ENCODE peak calls at places on chromosomes 11 and 22, in seven cellular contexts. One of them, this sample, is unnamed.

GRCh38 chr11:128696930-128697329 is 3.1 kb downstream of the FLI1 start:
- DNase-seq in colonic mucosa: no peak
- DNase-seq in cardiac muscle cell: no peak
- DNase-seq in AG04450: no peak
- DNase-seq in fibroblast of lung: no peak
- DNase-seq in GM23248: no peak
- DNase-seq in IMR-90: no peak
- DNase-seq in this sample: no peak

GRCh38 chr11:65476632-65477270 is 22.1 kb upstream of the MALAT1 start:
- DNase-seq in colonic mucosa: peak; percentile 83
- DNase-seq in cardiac muscle cell: no peak
- DNase-seq in AG04450: no peak
- DNase-seq in fibroblast of lung: no peak
- DNase-seq in GM23248: peak; percentile 62
- DNase-seq in IMR-90: no peak
- DNase-seq in this sample: no peak

GRCh38 chr11:135069884-135070283 is 657.8 kb upstream of the B3GAT1 start:
- DNase-seq in colonic mucosa: no peak
- DNase-seq in cardiac muscle cell: no peak
- DNase-seq in AG04450: no peak
- DNase-seq in fibroblast of lung: peak; percentile 12
- DNase-seq in GM23248: peak; percentile 14
- DNase-seq in IMR-90: peak; percentile 15
- DNase-seq in this sample: no peak

GRCh38 chr11:61737636-61738386 is 14.6 kb upstream of the MYRF start:
- DNase-seq in colonic mucosa: no peak
- DNase-seq in cardiac muscle cell: no peak
- DNase-seq in AG04450: no peak
- DNase-seq in fibroblast of lung: no peak
- DNase-seq in GM23248: no peak
- DNase-seq in IMR-90: no peak
- DNase-seq in this sample: no peak

GRCh38 chr11:2510626-2511402 is 66.0 kb downstream of the KCNQ1 start:
- DNase-seq in colonic mucosa: no peak
- DNase-seq in cardiac muscle cell: no peak
- DNase-seq in AG04450: no peak
- DNase-seq in fibroblast of lung: no peak
- DNase-seq in GM23248: peak; percentile 36
- DNase-seq in IMR-90: no peak
- DNase-seq in this sample: no peak

GRCh38 chr11:21646351-21646750 is 546.5 kb upstream of the ANO5 start:
- DNase-seq in colonic mucosa: no peak
- DNase-seq in cardiac muscle cell: no peak
- DNase-seq in AG04450: no peak
- DNase-seq in fibroblast of lung: no peak
- DNase-seq in GM23248: no peak
- DNase-seq in IMR-90: no peak
- DNase-seq in this sample: no peak

GRCh38 chr11:119263352-119263940 is 53.5 kb downstream of the MCAM start:
- DNase-seq in colonic mucosa: no peak
- DNase-seq in cardiac muscle cell: no peak
- DNase-seq in AG04450: no peak
- DNase-seq in fibroblast of lung: peak; percentile 26
- DNase-seq in GM23248: peak; percentile 26
- DNase-seq in IMR-90: peak; percentile 12
- DNase-seq in this sample: peak; percentile 13

GRCh38 chr22:20403779-20404140 is 9.8 kb downstream of the ZNF74 start:
- DNase-seq in colonic mucosa: no peak
- DNase-seq in cardiac muscle cell: no peak
- DNase-seq in AG04450: no peak
- DNase-seq in fibroblast of lung: no peak
- DNase-seq in GM23248: no peak
- DNase-seq in IMR-90: no peak
- DNase-seq in this sample: no peak

GRCh38 chr22:30871391-30872281 is 96.9 kb downstream of the MORC2 start:
- DNase-seq in colonic mucosa: no peak
- DNase-seq in cardiac muscle cell: no peak
- DNase-seq in AG04450: no peak
- DNase-seq in fibroblast of lung: no peak
- DNase-seq in GM23248: no peak
- DNase-seq in IMR-90: no peak
- DNase-seq in this sample: no peak

GRCh38 chr11:103811870-103812509 is 224.4 kb upstream of the DDI1 start:
- DNase-seq in colonic mucosa: no peak
- DNase-seq in cardiac muscle cell: no peak
- DNase-seq in AG04450: no peak
- DNase-seq in fibroblast of lung: no peak
- DNase-seq in GM23248: no peak
- DNase-seq in IMR-90: no peak
- DNase-seq in this sample: no peak

GRCh38 chr11:103807806-103808205 is 228.6 kb upstream of the DDI1 start:
- DNase-seq in colonic mucosa: no peak
- DNase-seq in cardiac muscle cell: no peak
- DNase-seq in AG04450: no peak
- DNase-seq in fibroblast of lung: peak; percentile 93
- DNase-seq in GM23248: peak; percentile 58
- DNase-seq in IMR-90: peak; percentile 52
- DNase-seq in this sample: no peak

GRCh38 chr11:103806130-103806900 is 230.1 kb upstream of the DDI1 start:
- DNase-seq in colonic mucosa: no peak
- DNase-seq in cardiac muscle cell: no peak
- DNase-seq in AG04450: peak; percentile 58
- DNase-seq in fibroblast of lung: peak; percentile 91
- DNase-seq in GM23248: peak; percentile 83
- DNase-seq in IMR-90: peak; percentile 93
- DNase-seq in this sample: peak; percentile 78

GRCh38 chr11:103805688-103806009 is 230.8 kb upstream of the DDI1 start:
- DNase-seq in colonic mucosa: no peak
- DNase-seq in cardiac muscle cell: no peak
- DNase-seq in AG04450: no peak
- DNase-seq in fibroblast of lung: no peak
- DNase-seq in GM23248: no peak
- DNase-seq in IMR-90: no peak
- DNase-seq in this sample: no peak

DNA sequence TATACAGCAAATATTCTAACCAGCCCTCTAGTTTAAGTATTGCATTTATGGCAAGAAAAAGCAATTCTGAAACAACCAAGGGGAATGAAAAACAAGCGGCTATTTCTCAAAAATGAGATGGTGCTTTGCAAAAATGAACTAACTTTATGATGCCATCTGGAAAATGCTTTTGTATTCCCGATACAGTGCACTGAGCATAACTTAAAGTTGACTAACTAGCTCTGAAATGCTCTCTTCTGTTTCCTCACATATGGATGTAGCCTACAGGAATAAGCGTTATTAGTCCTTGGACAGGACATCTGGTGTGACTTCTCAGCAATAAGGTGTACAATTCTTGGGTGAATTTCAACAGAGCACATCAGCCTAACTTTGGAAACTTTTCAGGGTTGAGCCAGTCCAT is 228.2 kb upstream of the DDI1 start:
- DNase-seq in colonic mucosa: no peak
- DNase-seq in cardiac muscle cell: no peak
- DNase-seq in AG04450: no peak
- DNase-seq in fibroblast of lung: peak; percentile 64
- DNase-seq in GM23248: peak; percentile 39
- DNase-seq in IMR-90: peak; percentile 27
- DNase-seq in this sample: no peak
- H3K9me3 ChIP-seq in colonic mucosa: no peaks in the 10 kb centered on the region
- H3K9me3 ChIP-seq in cardiac muscle cell: no peaks in the 10 kb centered on the region
- H3K9me3 ChIP-seq in AG04450: no peaks in the 10 kb centered on the region
- H3K9me3 ChIP-seq in fibroblast of lung: no peaks in the 10 kb centered on the region
- H3K9me3 ChIP-seq in GM23248: no peaks in the 10 kb centered on the region
- H3K9me3 ChIP-seq in IMR-90: no peaks in the 10 kb centered on the region
- H3K9me3 ChIP-seq in this sample: no peaks in the 10 kb centered on the region

DNA sequence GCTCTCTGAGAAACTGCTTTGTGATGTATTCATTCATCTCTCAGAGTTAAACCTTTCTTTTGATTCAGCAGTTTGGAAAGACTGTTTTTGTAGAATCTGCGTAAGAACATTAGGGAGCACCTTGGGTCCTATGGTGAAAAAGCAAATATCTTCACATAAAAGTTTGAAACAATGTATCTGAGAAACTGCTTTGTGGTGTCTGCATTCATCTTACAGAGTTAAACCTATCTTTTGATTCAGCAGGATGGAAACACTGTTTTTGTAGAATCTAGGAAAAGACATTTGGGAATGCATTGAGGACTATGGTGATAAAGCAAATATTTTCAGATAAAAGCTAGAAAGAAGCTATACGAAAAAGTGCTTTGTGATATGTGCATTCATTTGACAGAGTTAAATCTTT is 361.3 kb downstream of the OR4C45 start:
- DNase-seq in colonic mucosa: no peak
- DNase-seq in cardiac muscle cell: no peak
- DNase-seq in AG04450: no peak
- DNase-seq in fibroblast of lung: no peak
- DNase-seq in GM23248: no peak
- DNase-seq in IMR-90: no peak
- DNase-seq in this sample: no peak
- H3K9me3 ChIP-seq in colonic mucosa: peaks cover 2% of the 10 kb centered on the region
- H3K9me3 ChIP-seq in cardiac muscle cell: no peaks in the 10 kb centered on the region
- H3K9me3 ChIP-seq in AG04450: no peaks in the 10 kb centered on the region
- H3K9me3 ChIP-seq in fibroblast of lung: no peaks in the 10 kb centered on the region
- H3K9me3 ChIP-seq in GM23248: peaks cover 9% of the 10 kb centered on the region
- H3K9me3 ChIP-seq in IMR-90: peaks cover 5% of the 10 kb centered on the region
- H3K9me3 ChIP-seq in this sample: peaks cover 91% of the 10 kb centered on the region

DNA sequence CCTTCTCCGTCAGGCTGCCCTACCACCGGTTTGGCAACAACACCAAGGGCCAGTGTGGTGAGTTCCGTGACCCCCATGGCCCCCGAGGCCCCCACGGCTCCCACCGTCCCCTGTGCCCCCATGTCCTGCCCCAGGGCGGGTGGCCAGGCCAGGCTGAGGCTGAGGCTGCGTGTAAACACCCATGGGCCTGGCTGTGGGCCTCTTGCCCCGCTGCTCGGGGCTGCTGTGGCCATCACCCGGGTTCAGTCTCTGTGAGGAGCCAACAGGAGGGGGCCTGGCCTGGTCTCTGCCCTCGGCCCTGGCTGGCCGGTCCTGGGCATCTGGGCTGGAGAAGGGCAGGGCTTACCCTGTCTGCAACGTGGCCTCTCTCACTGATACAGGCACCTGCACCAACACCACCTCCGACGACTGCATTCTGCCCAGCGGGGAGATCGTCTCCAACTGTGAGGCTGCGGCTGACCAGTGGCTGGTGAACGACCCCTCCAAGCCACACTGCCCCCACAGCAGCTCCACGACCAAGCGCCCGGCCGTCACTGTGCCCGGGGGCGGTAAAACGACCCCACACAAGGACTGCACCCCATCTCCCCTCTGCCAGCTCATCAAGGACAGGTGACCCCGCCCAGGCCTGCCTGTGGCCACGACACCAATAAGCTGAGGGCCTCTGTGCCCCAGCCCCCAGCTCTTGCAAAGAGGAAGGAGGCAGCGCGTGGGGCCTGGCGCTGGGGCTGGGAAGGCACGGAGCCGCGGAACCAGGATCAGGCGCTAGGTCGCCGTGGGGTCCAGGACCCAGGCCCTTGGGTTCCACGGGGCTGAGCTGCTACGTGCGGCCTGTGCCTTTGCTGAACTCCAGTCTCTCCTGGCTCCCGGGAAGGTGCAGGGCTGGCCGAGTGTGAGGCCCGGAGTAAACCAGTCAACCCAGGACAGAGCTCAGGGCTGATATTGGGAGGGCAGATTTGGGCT is 29.0 kb downstream of the MUC2 start:
- DNase-seq in colonic mucosa: no peak
- DNase-seq in cardiac muscle cell: no peak
- DNase-seq in AG04450: no peak
- DNase-seq in fibroblast of lung: no peak
- DNase-seq in GM23248: no peak
- DNase-seq in IMR-90: no peak
- DNase-seq in this sample: no peak
- H3K9me3 ChIP-seq in colonic mucosa: no peaks in the 10 kb centered on the region
- H3K9me3 ChIP-seq in cardiac muscle cell: no peaks in the 10 kb centered on the region
- H3K9me3 ChIP-seq in AG04450: peaks cover 77% of the 10 kb centered on the region
- H3K9me3 ChIP-seq in fibroblast of lung: peaks cover 2% of the 10 kb centered on the region
- H3K9me3 ChIP-seq in GM23248: no peaks in the 10 kb centered on the region
- H3K9me3 ChIP-seq in IMR-90: peaks cover 9% of the 10 kb centered on the region
- H3K9me3 ChIP-seq in this sample: no peaks in the 10 kb centered on the region

DNA sequence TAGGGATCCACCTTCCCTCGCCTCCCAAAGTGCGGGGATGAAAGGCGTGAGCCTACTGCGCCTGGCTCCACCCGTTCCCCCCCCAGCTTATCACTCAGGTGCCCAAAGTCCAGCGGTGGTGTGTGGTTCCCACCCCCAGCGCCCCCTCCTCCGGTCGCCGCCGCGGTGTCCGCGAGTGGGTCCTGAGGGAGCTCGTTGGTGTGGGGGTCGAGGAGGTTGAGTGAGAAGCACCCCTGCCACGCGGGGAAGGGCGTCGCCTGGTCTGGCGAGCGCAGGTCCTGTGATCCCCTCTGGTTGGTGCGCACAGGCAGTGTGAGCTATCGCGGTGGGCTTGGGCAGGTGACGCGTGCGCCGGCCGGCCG is 3900.6 kb upstream of the OR11H1 start:
- DNase-seq in colonic mucosa: no peak
- DNase-seq in cardiac muscle cell: no peak
- DNase-seq in AG04450: no peak
- DNase-seq in fibroblast of lung: no peak
- DNase-seq in GM23248: no peak
- DNase-seq in IMR-90: no peak
- DNase-seq in this sample: no peak
- H3K9me3 ChIP-seq in colonic mucosa: peaks cover 12% of the 10 kb centered on the region
- H3K9me3 ChIP-seq in cardiac muscle cell: peaks cover 23% of the 10 kb centered on the region
- H3K9me3 ChIP-seq in AG04450: peaks cover 60% of the 10 kb centered on the region
- H3K9me3 ChIP-seq in fibroblast of lung: no peaks in the 10 kb centered on the region
- H3K9me3 ChIP-seq in GM23248: no peaks in the 10 kb centered on the region
- H3K9me3 ChIP-seq in IMR-90: peaks cover 50% of the 10 kb centered on the region
- H3K9me3 ChIP-seq in this sample: peaks cover 5% of the 10 kb centered on the region

GRCh38 chr11:50075856-50076255 is 43.2 kb downstream of the OR4C45 start:
- DNase-seq in colonic mucosa: no peak
- DNase-seq in cardiac muscle cell: no peak
- DNase-seq in AG04450: no peak
- DNase-seq in fibroblast of lung: no peak
- DNase-seq in GM23248: no peak
- DNase-seq in IMR-90: no peak
- DNase-seq in this sample: no peak
- H3K9me3 ChIP-seq in colonic mucosa: no peaks in the 10 kb centered on the region
- H3K9me3 ChIP-seq in cardiac muscle cell: no peaks in the 10 kb centered on the region
- H3K9me3 ChIP-seq in AG04450: peaks cover 82% of the 10 kb centered on the region
- H3K9me3 ChIP-seq in fibroblast of lung: no peaks in the 10 kb centered on the region
- H3K9me3 ChIP-seq in GM23248: no peaks in the 10 kb centered on the region
- H3K9me3 ChIP-seq in IMR-90: peaks cover 46% of the 10 kb centered on the region
- H3K9me3 ChIP-seq in this sample: no peaks in the 10 kb centered on the region

DNA sequence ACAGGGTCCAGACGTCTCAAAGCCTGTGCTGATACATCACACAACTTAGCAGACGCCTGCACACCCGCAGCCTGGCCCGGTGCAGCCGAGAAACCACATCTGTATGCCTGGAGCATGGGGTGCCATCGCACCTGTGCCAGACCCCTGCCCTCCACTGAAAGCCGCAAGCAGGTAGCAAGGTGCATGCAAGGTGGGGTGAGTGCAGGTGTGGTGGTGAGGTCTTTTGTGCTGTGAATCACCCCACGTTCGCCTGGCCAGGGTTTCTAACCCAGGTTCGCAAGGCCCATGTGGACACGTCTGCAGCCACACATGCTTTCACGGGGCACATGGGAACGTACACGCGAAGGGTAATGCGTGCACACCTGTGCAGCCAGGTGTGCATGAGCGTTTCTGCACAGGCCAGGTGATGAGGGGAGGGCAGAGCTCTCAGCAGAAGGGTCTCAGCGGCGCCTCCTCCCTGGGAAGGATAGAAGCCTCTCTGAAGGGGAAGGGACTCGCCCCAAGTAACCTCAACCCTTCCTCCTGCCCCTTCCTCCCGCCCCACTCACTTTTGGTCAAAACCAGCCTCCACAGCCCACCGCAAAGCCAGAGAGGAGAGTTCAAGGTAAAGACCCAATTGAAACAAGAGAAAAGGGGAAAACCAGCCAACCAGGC is 19.5 kb downstream of the CBX7 start:
- DNase-seq in colonic mucosa: no peak
- DNase-seq in cardiac muscle cell: no peak
- DNase-seq in AG04450: no peak
- DNase-seq in fibroblast of lung: no peak
- DNase-seq in GM23248: no peak
- DNase-seq in IMR-90: no peak
- DNase-seq in this sample: no peak
- H3K9me3 ChIP-seq in colonic mucosa: no peaks in the 10 kb centered on the region
- H3K9me3 ChIP-seq in cardiac muscle cell: no peaks in the 10 kb centered on the region
- H3K9me3 ChIP-seq in AG04450: no peaks in the 10 kb centered on the region
- H3K9me3 ChIP-seq in fibroblast of lung: no peaks in the 10 kb centered on the region
- H3K9me3 ChIP-seq in GM23248: no peaks in the 10 kb centered on the region
- H3K9me3 ChIP-seq in IMR-90: no peaks in the 10 kb centered on the region
- H3K9me3 ChIP-seq in this sample: no peaks in the 10 kb centered on the region

This sample was measured in adipocyte.